ENCODE peak calls at places on chromosomes 1 and 21, in six cellular contexts. C is uterus; V is left lung; L is psoas muscle; T is ovary; J is CD4-positive, alpha-beta T cell. G is an unnamed sample. For H3K9me3, the result is how much of the 10 kb centered on the place peaks cover.

GRCh38 chr1:15180189-15180588 is 26.6 kb downstream of the TMEM51 start:
- DNase-seq in C (no peak), V (no peak), L (no peak), T (no peak), J (no peak), G (no peak)

GRCh38 chr1:103256490-103256889 is 148.2 kb upstream of the COL11A1 start:
- DNase-seq in C (no peak), V (no peak), L (no peak), T (no peak), J (no peak), G (no peak)

GRCh38 chr1:203907901-203908300 is 46.5 kb downstream of the SNRPE start:
- DNase-seq in C (no peak), V (no peak), L (no peak), T (no peak), J (no peak), G (no peak)

GRCh38 chr1:151147132-151147503 is 687 bp upstream of the SEMA6C start:
- DNase-seq in C (peak), V (no peak), L (no peak), T (peak), J (no peak), G (no peak)

GRCh38 chr1:111738436-111739221 is 566 bp downstream of the INKA2 start:
- DNase-seq in C (peak), V (peak), L (peak), T (peak), J (peak), G (peak)

GRCh38 chr1:7177438-7178126 is 392.3 kb downstream of the CAMTA1 start:
- DNase-seq in C (no peak), V (no peak), L (no peak), T (no peak), J (no peak), G (no peak)

GRCh38 chr1:240508950-240509349 is 103.0 kb downstream of the GREM2 start:
- DNase-seq in C (no peak), V (no peak), L (no peak), T (no peak), J (no peak), G (no peak)

GRCh38 chr1:161098161-161099068 is at the start of gene KLHDC9:
- DNase-seq in C (peak), V (peak), L (peak), T (peak), J (peak), G (peak)

GRCh38 chr1:53431244-53431643 is 28.0 kb upstream of the DMRTB1 start:
- DNase-seq in C (no peak), V (no peak), L (no peak), T (no peak), J (no peak), G (no peak)

GRCh38 chr1:40633563-40634376 is 31.7 kb downstream of the RIMS3 start:
- DNase-seq in C (peak), V (no peak), L (no peak), T (peak), J (no peak), G (no peak)

GRCh38 chr1:201619513-201619912 is 80.6 kb downstream of the NAV1 start:
- DNase-seq in C (no peak), V (no peak), L (no peak), T (no peak), J (no peak), G (no peak)

GRCh38 chr1:9437931-9438330 is 101.3 kb upstream of the SLC25A33 start:
- DNase-seq in C (peak), V (no peak), L (peak), T (no peak), J (no peak), G (no peak)

GRCh38 chr21:43188712-43189151 is 19.9 kb downstream of the CRYAA start:
- DNase-seq in C (peak), V (no peak), L (peak), T (no peak), J (no peak), G (no peak)

GRCh38 chr1:96962807-96963206 is 241.2 kb downstream of the PTBP2 start:
- DNase-seq in C (no peak), V (no peak), L (no peak), T (no peak), J (no peak), G (no peak)

GRCh38 chr21:36572091-36572490 is 92.2 kb upstream of the CLDN14 start:
- DNase-seq in C (no peak), V (no peak), L (no peak), T (no peak), J (no peak), G (no peak)

GRCh38 chr1:66436378-66437135 is 97.4 kb upstream of the SGIP1 start:
- DNase-seq in C (no peak), V (no peak), L (no peak), T (no peak), J (no peak), G (no peak)

GRCh38 chr1:84776639-84777038 is 86.4 kb upstream of the SSX2IP start:
- DNase-seq in C (no peak), V (no peak), L (no peak), T (no peak), J (no peak), G (no peak)

GRCh38 chr1:8410791-8411190 is 92.9 kb downstream of the SLC45A1 start:
- DNase-seq in C (no peak), V (no peak), L (no peak), T (no peak), J (no peak), G (no peak)

GRCh38 chr1:69791311-69791710 is 223.6 kb downstream of the LRRC7 start:
- DNase-seq in C (no peak), V (no peak), L (no peak), T (no peak), J (no peak), G (no peak)

GRCh38 chr1:226634611-226635246 is 86.2 kb downstream of the STUM start:
- DNase-seq in C (peak), V (peak), L (peak), T (no peak), J (no peak), G (peak)

GRCh38 chr1:232532901-232533300 is 97.0 kb downstream of the SIPA1L2 start:
- DNase-seq in C (no peak), V (no peak), L (no peak), T (no peak), J (no peak), G (no peak)

GRCh38 chr1:153790282-153790995 is 15.2 kb downstream of the SLC27A3 start:
- DNase-seq in C (peak), V (no peak), L (peak), T (peak), J (no peak), G (no peak)

GRCh38 chr1:178528219-178528962 is 15.5 kb downstream of the TEX35 start:
- DNase-seq in C (no peak), V (no peak), L (no peak), T (no peak), J (no peak), G (no peak)

GRCh38 chr1:152565535-152566215 is 905 bp downstream of the LCE3E start:
- DNase-seq in C (no peak), V (no peak), L (no peak), T (no peak), J (no peak), G (no peak)

GRCh38 chr1:152565115-152565514 is 1.5 kb downstream of the LCE3E start:
- DNase-seq in C (no peak), V (no peak), L (no peak), T (no peak), J (no peak), G (no peak)

GRCh38 chr1:152566681-152567080 is at the start of gene LCE3E:
- DNase-seq in C (no peak), V (no peak), L (no peak), T (no peak), J (no peak), G (no peak)
- H3K9me3 ChIP-seq in C (under half), V (under half), L (under half), T (under half), J (under half), G (under half)

DNA sequence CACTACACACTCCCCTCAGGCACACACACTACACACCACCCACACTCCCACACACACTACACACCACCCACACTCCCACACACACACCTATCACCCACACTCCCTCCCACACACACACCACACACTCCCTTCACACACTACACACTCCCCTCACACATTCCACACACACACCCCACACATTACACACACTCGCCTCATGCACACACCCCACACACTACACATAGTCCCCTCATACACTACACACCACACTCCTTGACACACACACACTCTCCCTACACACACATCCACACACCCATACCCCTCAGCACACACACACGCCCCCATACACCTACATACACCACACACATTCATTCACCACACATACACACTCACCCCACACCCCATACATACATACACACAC is 31.0 kb upstream of the SELENON start:
- DNase-seq in C (no peak), V (no peak), L (no peak), T (no peak), J (no peak), G (no peak)
- H3K9me3 ChIP-seq in C (under half), V (under half), L (under half), T (under half), J (under half), G (under half)

DNA sequence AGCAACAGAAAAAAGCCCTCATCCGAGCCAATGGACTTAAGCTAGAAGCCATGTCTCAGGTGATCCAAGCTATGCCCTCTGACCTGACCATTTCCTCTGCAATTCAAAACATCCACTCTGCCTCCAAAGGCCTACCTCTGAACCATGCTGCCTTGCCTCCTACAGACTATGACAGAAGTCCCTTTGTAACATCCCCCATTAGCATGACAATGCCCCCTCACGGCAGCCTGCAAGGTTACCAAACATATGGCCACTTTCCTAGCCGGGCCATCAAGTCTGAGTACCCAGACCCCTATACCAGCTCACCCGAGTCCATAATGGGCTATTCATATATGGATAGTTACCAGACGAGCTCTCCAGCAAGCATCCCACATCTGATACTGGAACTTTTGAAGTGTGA is 20.7 kb downstream of the NR5A2 start:
- DNase-seq in C (no peak), V (no peak), L (no peak), T (no peak), J (no peak), G (no peak)
- H3K9me3 ChIP-seq in C (under half), V (under half), L (under half), T (under half), J (under half), G (under half)

GRCh38 chr1:17161137-17161700 is 42.0 kb upstream of the PADI2 start:
- DNase-seq in C (no peak), V (no peak), L (no peak), T (no peak), J (no peak), G (no peak)

GRCh38 chr1:17155257-17155895 is 36.1 kb upstream of the PADI2 start:
- DNase-seq in C (no peak), V (no peak), L (no peak), T (no peak), J (no peak), G (no peak)

GRCh38 chr1:17158961-17159360 is 39.7 kb upstream of the PADI2 start:
- DNase-seq in C (no peak), V (no peak), L (no peak), T (no peak), J (no peak), G (no peak)

DNA sequence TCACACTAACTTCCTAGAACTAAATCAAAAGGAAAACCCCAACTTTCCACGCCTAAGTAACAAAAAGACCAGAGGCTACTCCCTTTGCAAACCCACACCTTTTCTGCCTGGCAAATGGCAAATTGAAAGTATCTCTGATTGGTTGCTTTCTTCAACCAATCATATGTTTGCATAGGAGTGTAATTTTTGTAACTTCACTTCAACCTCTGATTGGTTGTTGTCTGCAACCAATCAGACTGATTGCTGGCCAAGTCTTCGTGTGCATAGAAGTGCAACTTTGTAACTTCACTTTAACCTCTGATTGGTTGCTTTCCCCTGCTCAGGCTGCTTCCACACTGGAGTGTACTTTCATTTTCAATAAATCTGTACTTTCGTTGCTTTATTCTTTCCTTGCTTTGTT is 36.9 kb upstream of the PADI2 start:
- DNase-seq in C (no peak), V (no peak), L (no peak), T (no peak), J (no peak), G (no peak)
- H3K9me3 ChIP-seq in C (under half), V (under half), L (under half), T (under half), J (under half), G (under half)

DNA sequence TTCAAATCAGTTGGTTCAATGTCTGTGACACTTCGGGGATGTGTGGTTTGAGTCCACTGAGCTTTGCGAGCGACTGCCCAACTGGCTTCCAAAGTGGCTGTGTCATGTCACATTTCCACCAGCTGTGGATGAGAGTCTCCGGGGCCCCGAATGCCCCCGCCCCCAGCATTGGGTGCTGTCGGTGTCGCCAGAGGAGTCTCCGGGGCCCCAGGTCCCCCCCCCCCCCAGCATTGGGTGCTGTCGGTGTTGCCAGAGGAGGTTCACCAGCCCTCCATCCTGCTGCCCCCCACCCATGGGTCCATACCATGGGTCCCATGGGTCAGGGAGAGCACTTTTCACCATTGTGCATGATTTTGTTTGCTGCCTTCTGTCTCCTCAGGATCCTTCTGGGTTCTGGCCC is 9.0 kb upstream of the SMYD3 start:
- DNase-seq in C (no peak), V (no peak), L (no peak), T (no peak), J (no peak), G (no peak)
- H3K9me3 ChIP-seq in C (under half), V (under half), L (under half), T (under half), J (under half), G (under half)

DNA sequence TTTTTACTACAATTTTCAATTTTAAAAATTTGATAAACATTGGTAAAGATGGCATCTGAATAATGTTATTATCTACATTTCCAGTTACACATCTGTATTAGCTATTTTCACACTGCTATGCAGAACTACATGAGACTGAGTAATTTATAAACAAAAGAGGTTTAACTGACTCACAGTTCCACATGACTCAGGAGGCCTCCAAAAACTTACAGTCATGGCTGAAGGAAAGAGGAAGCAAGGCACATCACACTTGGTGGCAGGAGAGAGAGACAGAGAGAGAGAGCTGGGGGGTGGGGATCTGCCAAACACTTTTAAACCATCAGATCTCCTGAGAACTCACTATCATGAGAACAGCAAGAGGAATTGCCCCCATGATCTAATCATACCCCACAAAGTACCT is 850.0 kb downstream of the LTN1 start:
- DNase-seq in C (no peak), V (no peak), L (no peak), T (no peak), J (no peak), G (no peak)
- H3K9me3 ChIP-seq in C (under half), V (under half), L (under half), T (under half), J (under half), G (under half)

DNA sequence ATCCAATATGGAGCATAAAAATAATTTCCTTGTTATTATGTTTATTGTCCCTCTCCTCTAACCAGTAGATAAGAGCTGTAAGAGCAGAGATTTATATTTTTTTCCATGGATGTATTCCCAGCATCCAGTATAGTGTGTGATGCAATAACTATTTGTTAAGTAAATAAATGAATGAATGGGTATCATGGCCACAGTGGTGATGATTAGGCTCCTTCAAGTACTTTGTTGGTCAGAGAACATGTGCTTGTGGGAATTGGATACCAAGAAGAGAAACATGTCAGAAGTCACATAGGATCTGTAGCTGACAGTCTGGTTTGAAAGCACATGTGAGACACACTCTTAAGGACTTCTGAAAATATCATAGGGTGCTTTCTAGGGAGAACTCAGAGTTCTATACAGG is 588.5 kb downstream of the AGBL4 start:
- DNase-seq in C (no peak), V (no peak), L (no peak), T (no peak), J (no peak), G (no peak)
- H3K9me3 ChIP-seq in C (under half), V (under half), L (under half), T (under half), J (under half), G (under half)

DNA sequence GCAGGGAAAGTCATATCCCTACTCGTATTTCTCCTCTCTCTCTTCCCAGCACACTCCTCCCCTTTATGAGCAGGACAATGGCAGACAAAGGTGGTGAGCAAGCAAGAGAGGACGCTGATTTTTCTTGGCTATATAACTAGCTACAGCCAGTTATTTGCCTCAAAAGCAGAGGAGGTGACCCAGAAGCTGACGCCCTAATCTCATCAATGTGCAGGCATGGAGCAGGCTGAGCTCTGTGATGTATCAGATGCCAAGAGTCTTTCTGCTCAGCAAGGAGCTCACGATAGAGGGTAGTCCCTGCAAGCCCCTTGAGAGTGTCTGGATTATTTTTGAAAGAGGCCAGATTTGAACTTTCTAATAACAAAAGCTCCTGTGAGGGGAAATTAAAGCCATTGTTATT is 75.5 kb downstream of the ASTN1 start:
- DNase-seq in C (no peak), V (no peak), L (no peak), T (no peak), J (no peak), G (no peak)
- H3K9me3 ChIP-seq in C (under half), V (under half), L (under half), T (under half), J (under half), G (under half)